ENCODE peak calls at places on chromosome 14, in seven cellular contexts. D, I, H, G, V, F and E are unnamed samples.

GRCh38 chr14:77133718-77134338 is 7.8 kb downstream of the ZDHHC22 start:
- DNase-seq in D (peak; percentile 49), I (peak; percentile 50), H (no peak), G (peak; percentile 80), V (peak; percentile 50), F (peak; percentile 45), E (no peak)

GRCh38 chr14:97851438-97851995 is 1054.3 kb downstream of the VRK1 start:
- DNase-seq in D (no peak), I (no peak), H (no peak), G (no peak), V (no peak), F (no peak), E (no peak)

GRCh38 chr14:35414365-35414764 is 9.8 kb upstream of the NFKBIA start:
- DNase-seq in D (no peak), I (no peak), H (no peak), G (no peak), V (no peak), F (no peak), E (no peak)

GRCh38 chr14:100018482-100018881 is 46.7 kb upstream of the EVL start:
- DNase-seq in D (peak; percentile 18), I (no peak), H (no peak), G (no peak), V (no peak), F (peak; percentile 26), E (no peak)

GRCh38 chr14:64438181-64438839 is 27.0 kb upstream of the AKAP5 start:
- DNase-seq in D (peak; percentile 79), I (no peak), H (no peak), G (no peak), V (no peak), F (no peak), E (no peak)

GRCh38 chr14:89504084-89504483 is 87.1 kb upstream of the FOXN3 start:
- DNase-seq in D (no peak), I (no peak), H (no peak), G (no peak), V (no peak), F (no peak), E (no peak)

GRCh38 chr14:20683125-20683895 is 1.1 kb upstream of the RNASE4 start:
- DNase-seq in D (peak; percentile 95), I (peak; percentile 83), H (peak; percentile 69), G (peak; percentile 93), V (peak; percentile 83), F (peak; percentile 49), E (peak; percentile 50)

GRCh38 chr14:56119221-56119967 is 1.2 kb downstream of the PELI2 start:
- DNase-seq in D (peak; percentile 16), I (peak; percentile 37), H (peak; percentile 46), G (no peak), V (peak; percentile 66), F (no peak), E (peak; percentile 50)

GRCh38 chr14:69845787-69846186 is 33.4 kb upstream of the SMOC1 start:
- DNase-seq in D (no peak), I (no peak), H (no peak), G (no peak), V (no peak), F (no peak), E (no peak)

GRCh38 chr14:95314609-95315008 is 5.1 kb downstream of the CLMN start:
- DNase-seq in D (peak; percentile 43), I (peak; percentile 42), H (peak; percentile 49), G (no peak), V (no peak), F (no peak), E (peak; percentile 27)

DNA sequence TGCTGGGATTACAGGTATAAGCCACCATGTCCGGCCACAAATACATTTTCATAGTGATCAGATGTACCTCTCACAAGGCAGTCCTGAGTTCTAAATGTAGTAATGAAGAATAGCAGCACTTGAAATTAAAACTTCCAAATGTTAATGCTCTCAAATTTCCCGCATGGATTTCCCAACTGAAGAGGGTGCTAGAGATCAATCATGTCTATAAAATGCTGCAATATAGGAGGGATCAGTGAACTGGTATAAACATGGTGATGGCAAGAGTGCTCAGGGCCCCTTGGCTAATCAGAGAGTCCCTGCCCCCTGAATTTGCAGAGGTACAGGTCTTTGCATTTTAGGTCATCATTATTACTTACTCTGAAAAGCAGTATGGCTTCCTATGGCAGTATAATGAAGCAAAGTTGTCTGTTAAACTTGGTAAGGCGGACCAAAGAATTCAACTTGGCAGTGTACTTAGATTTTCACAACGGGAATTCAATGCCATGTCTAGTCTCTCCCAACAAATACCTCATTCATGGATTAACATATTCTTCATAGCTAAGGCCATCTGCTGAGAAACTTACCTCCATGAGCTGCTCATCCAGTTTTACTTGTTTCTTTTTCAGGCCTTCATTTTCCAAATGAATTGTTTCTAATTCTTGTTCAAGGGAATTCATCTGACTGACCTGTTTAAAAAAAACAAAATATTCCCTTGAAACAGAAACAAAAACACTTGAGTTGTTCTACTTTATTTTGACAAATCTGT is 67.0 kb upstream of the SAV1 start:
- DNase-seq in D (no peak), I (no peak), H (no peak), G (no peak), V (no peak), F (no peak), E (no peak)
- TF ChIP-seq EP300 in D (no peak), I (no peak), H (no peak), G (no peak), V (no peak), F (no peak), E (no peak)

GRCh38 chr14:54425537-54426274 is 15.5 kb downstream of the CNIH1 start:
- DNase-seq in D (no peak), I (no peak), H (no peak), G (no peak), V (no peak), F (no peak), E (no peak)

GRCh38 chr14:54423991-54424390 is 17.2 kb downstream of the CNIH1 start:
- DNase-seq in D (no peak), I (no peak), H (no peak), G (no peak), V (no peak), F (no peak), E (no peak)

GRCh38 chr14:54427914-54428313 is 13.3 kb downstream of the CNIH1 start:
- DNase-seq in D (no peak), I (no peak), H (no peak), G (no peak), V (no peak), F (no peak), E (no peak)

GRCh38 chr14:54425068-54425467 is 16.1 kb downstream of the CNIH1 start:
- DNase-seq in D (no peak), I (no peak), H (no peak), G (no peak), V (no peak), F (no peak), E (no peak)

DNA sequence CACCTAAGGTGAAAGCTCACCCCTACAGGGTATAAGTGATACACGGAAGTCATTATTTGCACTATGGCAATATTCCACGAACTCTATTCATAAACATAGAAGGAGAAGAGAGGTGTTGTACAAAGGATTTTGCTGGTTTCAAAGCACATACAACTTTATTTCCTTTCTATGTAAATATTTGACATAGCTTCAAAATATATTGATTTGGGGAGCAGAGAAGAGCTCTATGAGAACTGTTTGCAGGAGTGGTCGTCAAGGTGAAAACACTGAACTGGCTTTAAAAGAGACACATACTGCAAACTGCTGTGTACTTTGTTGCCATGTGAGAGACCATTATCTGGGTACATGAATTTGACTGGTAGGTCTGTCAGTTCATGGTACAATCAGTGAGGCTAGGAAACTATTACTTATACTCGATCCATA is 16.7 kb downstream of the CNIH1 start:
- DNase-seq in D (no peak), I (no peak), H (no peak), G (no peak), V (no peak), F (no peak), E (no peak)
- TF ChIP-seq EP300 in D (no peak), I (no peak), H (no peak), G (no peak), V (no peak), F (no peak), E (no peak)

GRCh38 chr14:41034969-41035368 is 571.7 kb upstream of the LRFN5 start:
- DNase-seq in D (no peak), I (no peak), H (no peak), G (no peak), V (no peak), F (no peak), E (no peak)
- TF ChIP-seq EP300 in D (no peak), I (no peak), H (no peak), G (no peak), V (no peak), F (no peak), E (no peak)

DNA sequence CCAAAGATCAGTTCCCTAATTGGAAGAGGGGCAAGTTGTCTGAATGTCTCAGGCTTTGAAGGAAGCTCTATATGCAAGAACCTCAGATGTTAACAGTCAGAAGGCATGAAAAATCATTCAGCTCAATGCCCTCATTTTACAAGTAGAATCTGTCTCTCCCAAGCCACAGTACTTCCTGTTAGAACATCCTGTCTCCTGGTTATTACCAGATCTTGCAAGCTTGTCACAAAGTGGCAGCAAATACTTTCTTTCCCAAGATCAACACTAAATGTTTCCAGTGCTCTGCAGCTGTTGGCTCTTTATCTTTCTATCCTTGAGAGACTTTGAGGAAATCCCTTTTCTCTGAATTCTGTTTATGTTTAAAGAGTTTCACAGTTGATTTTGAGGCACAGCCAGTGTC is 235.5 kb downstream of the AKAP6 start:
- DNase-seq in D (no peak), I (no peak), H (no peak), G (no peak), V (no peak), F (no peak), E (no peak)
- TF ChIP-seq EP300 in D (no peak), I (no peak), H (no peak), G (no peak), V (no peak), F (no peak), E (peak; percentile 12)

GRCh38 chr14:51871846-51872245 is 11.4 kb downstream of the GNG2 start:
- DNase-seq in D (no peak), I (no peak), H (no peak), G (no peak), V (no peak), F (no peak), E (no peak)

GRCh38 chr14:51869426-51870113 is 9.2 kb downstream of the GNG2 start:
- DNase-seq in D (no peak), I (no peak), H (no peak), G (no peak), V (no peak), F (no peak), E (no peak)

GRCh38 chr14:51870620-51871019 is 10.2 kb downstream of the GNG2 start:
- DNase-seq in D (no peak), I (no peak), H (no peak), G (no peak), V (no peak), F (no peak), E (no peak)

GRCh38 chr14:51873221-51873893 is 12.9 kb downstream of the GNG2 start:
- DNase-seq in D (peak; percentile 86), I (no peak), H (no peak), G (no peak), V (no peak), F (no peak), E (peak; percentile 33)

GRCh38 chr14:51872396-51872795 is 12.0 kb downstream of the GNG2 start:
- DNase-seq in D (no peak), I (no peak), H (no peak), G (no peak), V (no peak), F (no peak), E (peak; percentile 13)
- TF ChIP-seq EP300 in D (no peak), I (no peak), H (no peak), G (no peak), V (no peak), F (no peak), E (no peak)

GRCh38 chr14:50658203-50658602 is 9.9 kb downstream of the SAV1 start:
- DNase-seq in D (no peak), I (no peak), H (peak; percentile 43), G (no peak), V (no peak), F (no peak), E (no peak)
- TF ChIP-seq EP300 in D (no peak), I (no peak), H (no peak), G (no peak), V (no peak), F (no peak), E (no peak)

GRCh38 chr14:68528031-68528687 is 264.7 kb downstream of the ZFP36L1 start:
- DNase-seq in D (no peak), I (no peak), H (no peak), G (no peak), V (no peak), F (no peak), E (no peak)
- TF ChIP-seq EP300 in D (no peak), I (no peak), H (no peak), G (no peak), V (no peak), F (no peak), E (no peak)